ENCODE peak calls at places on chromosomes 12 and 14, in eight cellular contexts. One of them, this sample, is unnamed.

GRCh38 chr14:21106506-21107359 is 5.9 kb downstream of the TMEM253 start:
- DNase-seq in tibial nerve: peak; percentile 79
- DNase-seq in body of pancreas: peak; percentile 87
- DNase-seq in GM23248: peak; percentile 85
- DNase-seq in neural progenitor cell: peak; percentile 82
- DNase-seq in astrocyte of the cerebellum: peak; percentile 59
- DNase-seq in Caco-2: peak; percentile 81
- DNase-seq in cardiac muscle cell: peak; percentile 82
- DNase-seq in this sample: no peak

GRCh38 chr14:90692826-90693225 is 123.4 kb downstream of the TTC7B start:
- DNase-seq in cardiac muscle cell: no peak
- DNase-seq in GM23248: no peak
- DNase-seq in astrocyte of the cerebellum: no peak
- DNase-seq in body of pancreas: no peak
- DNase-seq in neural progenitor cell: no peak
- DNase-seq in tibial nerve: no peak
- DNase-seq in Caco-2: no peak
- DNase-seq in this sample: no peak

GRCh38 chr12:67994046-67994445 is 4.8 kb downstream of the IFNG-AS1 start:
- DNase-seq in body of pancreas: no peak
- DNase-seq in neural progenitor cell: no peak
- DNase-seq in astrocyte of the cerebellum: no peak
- DNase-seq in cardiac muscle cell: no peak
- DNase-seq in GM23248: no peak
- DNase-seq in tibial nerve: no peak
- DNase-seq in Caco-2: no peak
- DNase-seq in this sample: no peak

GRCh38 chr12:107843351-107844311 is 69.1 kb downstream of the ASCL4 start:
- DNase-seq in tibial nerve: no peak
- DNase-seq in body of pancreas: no peak
- DNase-seq in neural progenitor cell: peak; percentile 65
- DNase-seq in astrocyte of the cerebellum: no peak
- DNase-seq in Caco-2: no peak
- DNase-seq in GM23248: peak; percentile 53
- DNase-seq in cardiac muscle cell: peak; percentile 51
- DNase-seq in this sample: no peak

GRCh38 chr12:89475203-89475990 is 49.2 kb downstream of the GALNT4 start:
- DNase-seq in body of pancreas: no peak
- DNase-seq in Caco-2: no peak
- DNase-seq in astrocyte of the cerebellum: no peak
- DNase-seq in neural progenitor cell: no peak
- DNase-seq in GM23248: peak; percentile 65
- DNase-seq in cardiac muscle cell: no peak
- DNase-seq in tibial nerve: no peak
- DNase-seq in this sample: no peak

GRCh38 chr14:20631023-20631820 is 10.3 kb downstream of the OR6S1 start:
- DNase-seq in Caco-2: peak; percentile 58
- DNase-seq in astrocyte of the cerebellum: no peak
- DNase-seq in body of pancreas: peak; percentile 65
- DNase-seq in neural progenitor cell: peak; percentile 70
- DNase-seq in cardiac muscle cell: peak; percentile 43
- DNase-seq in GM23248: peak; percentile 61
- DNase-seq in tibial nerve: no peak
- DNase-seq in this sample: peak; percentile 30

GRCh38 chr14:90397401-90398314 is 829 bp downstream of the CALM1 start:
- DNase-seq in neural progenitor cell: peak; percentile 78
- DNase-seq in tibial nerve: no peak
- DNase-seq in cardiac muscle cell: peak; percentile 57
- DNase-seq in astrocyte of the cerebellum: no peak
- DNase-seq in GM23248: peak; percentile 80
- DNase-seq in Caco-2: peak; percentile 52
- DNase-seq in body of pancreas: peak; percentile 46
- DNase-seq in this sample: peak; percentile 79

GRCh38 chr12:92582466-92582865 is 120.3 kb upstream of the PLEKHG7 start:
- DNase-seq in GM23248: no peak
- DNase-seq in Caco-2: no peak
- DNase-seq in body of pancreas: no peak
- DNase-seq in cardiac muscle cell: no peak
- DNase-seq in astrocyte of the cerebellum: no peak
- DNase-seq in neural progenitor cell: no peak
- DNase-seq in tibial nerve: no peak
- DNase-seq in this sample: no peak

GRCh38 chr14:79294506-79294905 is 916.8 kb downstream of the DIO2 start:
- DNase-seq in neural progenitor cell: no peak
- DNase-seq in astrocyte of the cerebellum: no peak
- DNase-seq in Caco-2: no peak
- DNase-seq in tibial nerve: no peak
- DNase-seq in cardiac muscle cell: no peak
- DNase-seq in GM23248: no peak
- DNase-seq in body of pancreas: no peak
- DNase-seq in this sample: no peak

GRCh38 chr12:121239335-121239678 is 29.4 kb downstream of the P2RX4 start:
- DNase-seq in tibial nerve: no peak
- DNase-seq in neural progenitor cell: no peak
- DNase-seq in astrocyte of the cerebellum: no peak
- DNase-seq in Caco-2: no peak
- DNase-seq in GM23248: no peak
- DNase-seq in cardiac muscle cell: no peak
- DNase-seq in body of pancreas: no peak
- DNase-seq in this sample: no peak

GRCh38 chr12:130917607-130918006 is 36.1 kb upstream of the ADGRD1 start:
- DNase-seq in neural progenitor cell: no peak
- DNase-seq in tibial nerve: no peak
- DNase-seq in cardiac muscle cell: no peak
- DNase-seq in GM23248: no peak
- DNase-seq in Caco-2: no peak
- DNase-seq in astrocyte of the cerebellum: no peak
- DNase-seq in body of pancreas: no peak
- DNase-seq in this sample: no peak

GRCh38 chr12:8544295-8544694 is 3.6 kb upstream of the CLEC4E start:
- DNase-seq in tibial nerve: peak; percentile 38
- DNase-seq in GM23248: peak; percentile 68
- DNase-seq in astrocyte of the cerebellum: peak; percentile 50
- DNase-seq in neural progenitor cell: peak; percentile 78
- DNase-seq in body of pancreas: peak; percentile 66
- DNase-seq in Caco-2: peak; percentile 72
- DNase-seq in cardiac muscle cell: peak; percentile 80
- DNase-seq in this sample: peak; percentile 37

GRCh38 chr14:105332352-105332874 is 17.9 kb downstream of the PACS2 start:
- DNase-seq in astrocyte of the cerebellum: no peak
- DNase-seq in tibial nerve: no peak
- DNase-seq in Caco-2: no peak
- DNase-seq in body of pancreas: no peak
- DNase-seq in cardiac muscle cell: no peak
- DNase-seq in neural progenitor cell: no peak
- DNase-seq in GM23248: no peak
- DNase-seq in this sample: peak; percentile 3

GRCh38 chr12:49767333-49767732 is 26.0 kb downstream of the TMBIM6 start:
- DNase-seq in cardiac muscle cell: no peak
- DNase-seq in tibial nerve: no peak
- DNase-seq in body of pancreas: no peak
- DNase-seq in GM23248: peak; percentile 41
- DNase-seq in neural progenitor cell: no peak
- DNase-seq in Caco-2: no peak
- DNase-seq in astrocyte of the cerebellum: no peak
- DNase-seq in this sample: no peak
- H3K4me3 ChIP-seq in cardiac muscle cell: no peak overlapping the region
- H3K4me3 ChIP-seq in tibial nerve: no peak overlapping the region
- H3K4me3 ChIP-seq in body of pancreas: no peak overlapping the region
- H3K4me3 ChIP-seq in GM23248: no peak overlapping the region
- H3K4me3 ChIP-seq in neural progenitor cell: no peak overlapping the region
- H3K4me3 ChIP-seq in Caco-2: no peak overlapping the region
- H3K4me3 ChIP-seq in astrocyte of the cerebellum: no peak overlapping the region
- H3K4me3 ChIP-seq in this sample: no peak overlapping the region

GRCh38 chr12:12992418-12993175 is 7.5 kb downstream of the HEBP1 start:
- DNase-seq in Caco-2: no peak
- DNase-seq in tibial nerve: no peak
- DNase-seq in astrocyte of the cerebellum: peak; percentile 76
- DNase-seq in body of pancreas: peak; percentile 27
- DNase-seq in neural progenitor cell: no peak
- DNase-seq in GM23248: peak; percentile 93
- DNase-seq in cardiac muscle cell: no peak
- DNase-seq in this sample: no peak
- H3K4me3 ChIP-seq in Caco-2: no peak overlapping the region
- H3K4me3 ChIP-seq in tibial nerve: no peak overlapping the region
- H3K4me3 ChIP-seq in astrocyte of the cerebellum: peak overlapping the region; percentile 1
- H3K4me3 ChIP-seq in body of pancreas: no peak overlapping the region
- H3K4me3 ChIP-seq in neural progenitor cell: no peak overlapping the region
- H3K4me3 ChIP-seq in GM23248: peak overlapping the region; percentile 69
- H3K4me3 ChIP-seq in cardiac muscle cell: no peak overlapping the region
- H3K4me3 ChIP-seq in this sample: no peak overlapping the region

DNA sequence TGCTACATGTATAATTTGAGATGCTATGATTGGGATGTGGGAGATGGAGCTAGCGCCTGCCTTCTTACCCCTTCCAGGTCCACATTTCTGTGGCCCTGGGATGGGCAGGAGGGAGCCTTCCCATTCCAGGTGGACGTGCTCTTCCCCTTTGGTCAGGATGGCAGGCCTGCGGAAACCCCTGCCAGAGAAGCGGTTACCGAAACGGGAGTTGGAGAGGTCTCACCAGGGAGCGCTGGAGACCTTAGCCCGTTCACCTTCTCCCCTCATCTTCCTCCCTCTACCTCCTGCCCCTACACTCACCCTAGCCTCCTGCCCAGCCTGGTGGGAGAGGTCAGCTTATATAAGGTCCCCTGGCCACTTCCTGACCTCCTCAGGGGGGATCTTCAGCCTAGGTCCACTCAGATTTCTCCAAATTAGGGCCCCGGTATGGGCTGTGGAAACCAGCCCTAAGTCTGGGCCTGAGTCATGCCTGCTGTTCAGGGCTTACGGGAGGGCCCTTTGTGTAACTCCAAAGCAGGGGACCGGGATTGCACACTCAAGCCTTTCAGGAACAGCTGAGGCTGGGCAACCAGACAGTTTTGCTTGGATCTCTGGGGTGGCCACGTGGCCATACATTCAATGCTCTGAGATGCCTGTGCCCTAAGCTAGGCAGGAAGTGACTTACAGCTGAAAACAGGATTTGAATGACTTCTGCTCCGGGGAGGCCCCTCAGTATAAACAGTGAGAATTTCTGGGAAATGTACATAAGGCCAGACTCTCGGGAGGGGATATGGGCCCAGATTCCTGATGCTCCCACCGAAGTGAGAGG is 10.2 kb upstream of the MEG3 start:
- DNase-seq in body of pancreas: no peak
- DNase-seq in astrocyte of the cerebellum: peak; percentile 38
- DNase-seq in Caco-2: no peak
- DNase-seq in cardiac muscle cell: no peak
- DNase-seq in neural progenitor cell: no peak
- DNase-seq in tibial nerve: no peak
- DNase-seq in GM23248: no peak
- DNase-seq in this sample: no peak
- H3K4me3 ChIP-seq in body of pancreas: no peak overlapping the region
- H3K4me3 ChIP-seq in astrocyte of the cerebellum: no peak overlapping the region
- H3K4me3 ChIP-seq in Caco-2: no peak overlapping the region
- H3K4me3 ChIP-seq in cardiac muscle cell: no peak overlapping the region
- H3K4me3 ChIP-seq in neural progenitor cell: no peak overlapping the region
- H3K4me3 ChIP-seq in tibial nerve: no peak overlapping the region
- H3K4me3 ChIP-seq in GM23248: no peak overlapping the region
- H3K4me3 ChIP-seq in this sample: no peak overlapping the region

DNA sequence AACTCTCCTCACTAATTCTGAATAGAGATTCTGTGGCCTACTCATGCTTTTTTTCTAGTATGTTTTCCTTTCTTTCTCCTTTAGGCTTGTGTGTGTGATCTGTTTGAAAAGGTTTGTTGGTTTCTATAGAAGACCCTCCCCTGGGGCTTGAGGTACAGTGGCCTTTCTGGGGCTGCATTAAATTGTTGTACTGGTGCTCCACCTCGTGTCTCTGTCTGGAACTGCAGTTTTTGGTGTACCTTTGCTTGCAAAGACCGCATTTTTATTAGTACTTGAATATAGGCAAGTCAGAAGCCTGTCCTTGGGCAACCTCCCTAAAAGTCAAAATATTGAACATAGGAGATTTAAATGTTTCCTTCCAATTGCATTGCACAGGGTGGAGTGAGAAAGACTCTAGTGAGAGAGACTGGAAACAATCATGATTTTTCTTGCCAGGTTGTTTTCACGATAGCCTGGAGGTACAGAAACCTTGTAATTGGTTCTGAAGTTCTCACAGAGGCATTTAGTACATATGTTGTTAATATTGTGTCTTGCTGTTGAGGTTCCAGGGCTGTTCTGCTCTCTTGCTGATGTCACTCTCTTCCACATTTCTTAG is 39.0 kb downstream of the SLCO1B1 start:
- DNase-seq in cardiac muscle cell: peak; percentile 77
- DNase-seq in astrocyte of the cerebellum: peak; percentile 28
- DNase-seq in body of pancreas: peak; percentile 41
- DNase-seq in GM23248: peak; percentile 42
- DNase-seq in tibial nerve: no peak
- DNase-seq in neural progenitor cell: peak; percentile 86
- DNase-seq in Caco-2: peak; percentile 67
- DNase-seq in this sample: peak; percentile 4
- H3K4me3 ChIP-seq in cardiac muscle cell: no peak overlapping the region
- H3K4me3 ChIP-seq in astrocyte of the cerebellum: no peak overlapping the region
- H3K4me3 ChIP-seq in body of pancreas: no peak overlapping the region
- H3K4me3 ChIP-seq in GM23248: no peak overlapping the region
- H3K4me3 ChIP-seq in tibial nerve: no peak overlapping the region
- H3K4me3 ChIP-seq in neural progenitor cell: no peak overlapping the region
- H3K4me3 ChIP-seq in Caco-2: no peak overlapping the region
- H3K4me3 ChIP-seq in this sample: no peak overlapping the region

This sample was measured in GM06990.